ENCODE peak calls at places on chromosomes 12 and 14, in nine cellular contexts. N is DND-41; L is psoas muscle; Y is adrenal gland; Z is pancreas; R is CD8-positive, alpha-beta memory T cell; C is neural progenitor cell; E is esophagus squamous epithelium; G is Peyer's patch. T is an unnamed sample.

GRCh38 chr12:78096909-78097597 is 266.4 kb downstream of the NAV3 start:
- DNase-seq in N (no peak), L (no peak), Y (peak; percentile 23), Z (no peak), R (no peak), C (no peak), E (no peak), G (no peak), T (no peak)

GRCh38 chr12:110928700-110929099 is 8.3 kb upstream of the MYL2 start:
- DNase-seq in N (no peak), L (peak; percentile 56), Y (no peak), Z (no peak), R (no peak), C (no peak), E (no peak), G (no peak), T (no peak)

GRCh38 chr12:75657866-75658265 is 146.5 kb upstream of the KRR1 start:
- DNase-seq in N (no peak), L (no peak), Y (no peak), Z (no peak), R (no peak), C (no peak), E (no peak), G (no peak), T (no peak)

GRCh38 chr14:101371691-101372493 is 189.4 kb upstream of the DIO3 start:
- DNase-seq in N (no peak), L (no peak), Y (no peak), Z (no peak), R (no peak), C (no peak), E (no peak), G (no peak), T (no peak)

GRCh38 chr12:88242161-88242925 is 100.2 kb downstream of the TMTC3 start:
- DNase-seq in N (no peak), L (no peak), Y (peak; percentile 24), Z (no peak), R (no peak), C (no peak), E (no peak), G (no peak), T (no peak)

GRCh38 chr12:132673288-132674179 is 13.6 kb downstream of the POLE start:
- DNase-seq in N (no peak), L (no peak), Y (no peak), Z (no peak), R (no peak), C (no peak), E (no peak), G (no peak), T (no peak)

GRCh38 chr12:52903855-52904508 is 894 bp downstream of the KRT8 start:
- DNase-seq in N (no peak), L (no peak), Y (peak; percentile 47), Z (peak; percentile 76), R (no peak), C (peak; percentile 80), E (no peak), G (peak; percentile 80), T (peak; percentile 48)

GRCh38 chr14:52286659-52287649 is 19.5 kb downstream of the PTGDR start:
- DNase-seq in N (peak; percentile 65), L (no peak), Y (no peak), Z (no peak), R (no peak), C (no peak), E (no peak), G (no peak), T (no peak)

GRCh38 chr12:66662729-66663128 is 16.1 kb downstream of the GRIP1 start:
- DNase-seq in N (no peak), L (no peak), Y (no peak), Z (no peak), R (no peak), C (no peak), E (no peak), G (no peak), T (no peak)

GRCh38 chr12:76259071-76259470 is 89.1 kb downstream of the BBS10 start:
- DNase-seq in N (no peak), L (no peak), Y (no peak), Z (no peak), R (no peak), C (peak; percentile 56), E (no peak), G (no peak), T (no peak)

GRCh38 chr12:26715232-26715631 is 117.8 kb downstream of the ITPR2 start:
- DNase-seq in N (no peak), L (no peak), Y (no peak), Z (no peak), R (no peak), C (no peak), E (no peak), G (no peak), T (no peak)

GRCh38 chr12:16349132-16349463 is 1.7 kb downstream of the MGST1 start:
- DNase-seq in N (no peak), L (peak; percentile 68), Y (peak; percentile 86), Z (peak; percentile 66), R (no peak), C (peak; percentile 6), E (no peak), G (peak; percentile 80), T (no peak)

GRCh38 chr12:104274811-104275210 is 28.7 kb upstream of the EID3 start:
- DNase-seq in N (no peak), L (no peak), Y (no peak), Z (no peak), R (no peak), C (no peak), E (no peak), G (no peak), T (no peak)
- H3K27ac ChIP-seq in N (no peak overlapping the region), L (no peak overlapping the region), Y (no peak overlapping the region), Z (no peak overlapping the region), R (no peak overlapping the region), C (no peak overlapping the region), E (peak overlapping the region; percentile 6), G (no peak overlapping the region), T (no peak overlapping the region)

DNA sequence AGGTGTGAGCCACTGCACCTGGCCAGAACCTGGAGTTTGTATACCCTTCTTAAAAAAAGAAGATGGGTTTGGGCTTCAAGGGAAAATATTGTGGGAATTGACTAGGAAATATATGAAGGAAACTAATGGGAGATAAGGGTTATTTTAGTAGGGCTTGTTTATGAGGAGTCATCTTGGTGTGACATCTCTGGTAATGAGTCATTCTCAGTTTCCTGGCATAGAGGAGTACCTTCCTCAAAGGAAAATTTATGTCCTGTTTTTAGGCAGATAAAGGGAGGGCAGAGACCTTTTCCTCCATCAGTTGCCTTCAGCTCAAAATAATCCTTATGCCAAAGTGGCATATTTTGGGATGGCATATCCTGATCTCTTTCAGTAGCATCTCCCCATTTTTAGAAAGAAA is 30.6 kb upstream of the NFKBIA start:
- DNase-seq in N (no peak), L (no peak), Y (no peak), Z (no peak), R (no peak), C (no peak), E (no peak), G (no peak), T (no peak)
- H3K27ac ChIP-seq in N (no peak overlapping the region), L (no peak overlapping the region), Y (no peak overlapping the region), Z (no peak overlapping the region), R (no peak overlapping the region), C (no peak overlapping the region), E (no peak overlapping the region), G (no peak overlapping the region), T (no peak overlapping the region)

GRCh38 chr12:28059678-28060077 is 87.1 kb upstream of the PTHLH start:
- DNase-seq in N (no peak), L (no peak), Y (no peak), Z (no peak), R (no peak), C (no peak), E (no peak), G (no peak), T (no peak)

GRCh38 chr12:28059220-28059619 is 86.7 kb upstream of the PTHLH start:
- DNase-seq in N (no peak), L (no peak), Y (no peak), Z (no peak), R (no peak), C (no peak), E (no peak), G (no peak), T (no peak)

GRCh38 chr12:28057856-28058615 is 85.5 kb upstream of the PTHLH start:
- DNase-seq in N (no peak), L (no peak), Y (no peak), Z (no peak), R (no peak), C (no peak), E (no peak), G (no peak), T (no peak)

GRCh38 chr12:28063355-28063885 is 90.9 kb upstream of the PTHLH start:
- DNase-seq in N (no peak), L (no peak), Y (no peak), Z (no peak), R (no peak), C (no peak), E (no peak), G (no peak), T (no peak)

GRCh38 chr12:28060901-28061300 is 88.4 kb upstream of the PTHLH start:
- DNase-seq in N (no peak), L (no peak), Y (no peak), Z (no peak), R (no peak), C (no peak), E (no peak), G (no peak), T (no peak)
- H3K27ac ChIP-seq in N (no peak overlapping the region), L (no peak overlapping the region), Y (no peak overlapping the region), Z (no peak overlapping the region), R (no peak overlapping the region), C (no peak overlapping the region), E (no peak overlapping the region), G (no peak overlapping the region), T (no peak overlapping the region)

GRCh38 chr12:116603516-116603915 is 44.3 kb downstream of the MAP1LC3B2 start:
- DNase-seq in N (no peak), L (no peak), Y (no peak), Z (no peak), R (no peak), C (peak; percentile 22), E (no peak), G (no peak), T (no peak)

GRCh38 chr12:116599285-116600122 is 40.3 kb downstream of the MAP1LC3B2 start:
- DNase-seq in N (peak; percentile 42), L (peak; percentile 91), Y (peak; percentile 85), Z (peak; percentile 83), R (peak; percentile 19), C (peak; percentile 86), E (peak; percentile 10), G (peak; percentile 90), T (peak; percentile 22)

GRCh38 chr12:116601933-116602809 is 43.0 kb downstream of the MAP1LC3B2 start:
- DNase-seq in N (peak; percentile 40), L (no peak), Y (no peak), Z (no peak), R (no peak), C (no peak), E (no peak), G (no peak), T (no peak)

GRCh38 chr12:116600959-116601358 is 41.8 kb downstream of the MAP1LC3B2 start:
- DNase-seq in N (no peak), L (no peak), Y (no peak), Z (no peak), R (no peak), C (no peak), E (no peak), G (no peak), T (no peak)

DNA sequence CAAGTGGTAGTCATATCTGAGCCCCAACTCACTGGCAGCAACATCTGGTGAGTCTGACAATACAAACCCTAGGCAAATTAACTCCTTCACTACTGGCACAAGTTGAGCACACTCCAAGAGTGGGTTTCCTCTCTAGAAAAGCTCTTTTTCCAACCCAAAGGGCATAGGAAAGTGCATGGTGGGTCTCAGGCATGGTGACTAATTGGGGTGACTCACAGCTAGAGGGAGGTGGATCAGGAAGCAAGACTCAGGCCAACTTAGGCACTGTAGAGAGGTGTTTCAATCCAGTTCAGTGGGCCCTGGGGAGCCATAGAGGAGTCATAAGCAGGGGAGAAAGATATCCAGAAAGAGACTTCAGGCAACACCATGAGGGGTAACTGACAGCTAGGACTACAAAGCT is 42.3 kb downstream of the MAP1LC3B2 start:
- DNase-seq in N (no peak), L (no peak), Y (no peak), Z (no peak), R (no peak), C (no peak), E (no peak), G (no peak), T (no peak)
- H3K27ac ChIP-seq in N (peak overlapping the region; percentile 29), L (no peak overlapping the region), Y (no peak overlapping the region), Z (no peak overlapping the region), R (no peak overlapping the region), C (no peak overlapping the region), E (peak overlapping the region; percentile 30), G (no peak overlapping the region), T (no peak overlapping the region)

T was measured in CD4-positive, CD25-positive, alpha-beta regulatory T cell.